ENCODE peak calls at places on chromosomes 5 and 9, in eight cellular contexts. S is G401, T is AG09319, E is heart left ventricle, Y is WTC11, K is NCI-H1436 treated with DMSO at 0.1 percent for 48 hours, W is hepatic stellate cell, I is smooth muscle cell of the brain vasculature. X is an unnamed sample.

GRCh38 chr9:79568337-79569084 is 3.3 kb upstream of the TLE4 start:
- DNase-seq in T (no peak), Y (no peak), E (no peak), W (no peak), I (no peak), K (no peak), S (no peak), X (no peak)

GRCh38 chr9:78118742-78119473 is 87.3 kb upstream of the GNAQ start:
- DNase-seq in Y (no peak), W (no peak), T (no peak), I (no peak), S (no peak), K (no peak), E (no peak), X (no peak)

GRCh38 chr9:8188720-8189407 is 389.3 kb upstream of the DMAC1 start:
- DNase-seq in T (no peak), E (no peak), Y (no peak), I (no peak), W (no peak), S (no peak), K (no peak), X (no peak)

GRCh38 chr9:135002336-135002735 is 84.6 kb upstream of the FCN1 start:
- DNase-seq in Y (no peak), I (no peak), K (no peak), E (no peak), T (no peak), S (no peak), W (no peak), X (no peak)

GRCh38 chr5:163350083-163350482 is 87.3 kb upstream of the CCNG1 start:
- DNase-seq in Y (no peak), E (no peak), I (no peak), K (no peak), W (no peak), T (no peak), S (no peak), X (no peak)

GRCh38 chr9:133114451-133114885 is 6.6 kb downstream of the RALGDS start:
- DNase-seq in Y (no peak), I (no peak), S (peak; percentile 46), E (peak; percentile 79), T (no peak), K (peak; percentile 41), W (no peak), X (peak; percentile 77)

GRCh38 chr9:124828679-124829669 is 24.3 kb upstream of the WDR38 start:
- DNase-seq in T (no peak), E (no peak), K (no peak), S (no peak), W (no peak), I (no peak), Y (no peak), X (no peak)

GRCh38 chr5:7668627-7669026 is 182.3 kb downstream of the CFAP90 start:
- DNase-seq in T (no peak), E (no peak), I (no peak), S (no peak), W (no peak), Y (no peak), K (no peak), X (no peak)

GRCh38 chr5:60340326-60340725 is 359.6 kb downstream of the DEPDC1B start:
- DNase-seq in K (no peak), S (no peak), I (no peak), Y (no peak), W (no peak), T (no peak), E (no peak), X (no peak)

GRCh38 chr9:38443597-38443996 is 19.3 kb upstream of the IGFBPL1 start:
- DNase-seq in Y (no peak), E (no peak), T (no peak), K (no peak), I (no peak), W (no peak), S (no peak), X (no peak)

GRCh38 chr9:34759432-34760134 is 49.6 kb upstream of the CCL21 start:
- DNase-seq in K (no peak), T (no peak), Y (no peak), W (no peak), E (no peak), S (no peak), I (no peak), X (no peak)

GRCh38 chr9:33101104-33101951 is 24.9 kb upstream of the SMU1 start:
- DNase-seq in E (no peak), K (no peak), W (peak; percentile 72), T (no peak), Y (no peak), S (peak; percentile 79), I (no peak), X (no peak)

GRCh38 chr5:137344723-137345322 is 154.3 kb downstream of the SPOCK1 start:
- DNase-seq in I (peak; percentile 4), W (peak; percentile 22), E (no peak), Y (peak; percentile 74), S (no peak), K (peak; percentile 24), T (peak; percentile 49), X (no peak)

GRCh38 chr9:88587885-88588628 is 53.1 kb downstream of the NXNL2 start:
- DNase-seq in S (no peak), E (no peak), I (no peak), Y (no peak), K (no peak), T (no peak), W (no peak), X (no peak)

GRCh38 chr9:120928015-120928719 is 1.6 kb upstream of the TRAF1 start:
- DNase-seq in T (no peak), S (peak; percentile 36), K (no peak), I (no peak), E (peak; percentile 59), W (no peak), Y (peak; percentile 40), X (peak; percentile 83)

GRCh38 chr9:71690058-71690691 is 78.1 kb downstream of the CEMIP2 start:
- DNase-seq in T (no peak), K (no peak), I (no peak), W (no peak), E (no peak), Y (no peak), S (no peak), X (no peak)

GRCh38 chr5:123752576-123752975 is 240.6 kb downstream of the CSNK1G3 start:
- DNase-seq in K (no peak), E (no peak), I (peak; percentile 57), T (peak; percentile 53), Y (no peak), S (peak; percentile 7), W (peak; percentile 20), X (no peak)

GRCh38 chr5:170338933-170339779 is 41.6 kb upstream of the LCP2 start:
- DNase-seq in E (no peak), T (no peak), S (no peak), I (no peak), W (no peak), K (no peak), Y (peak; percentile 64), X (no peak)

GRCh38 chr5:15790446-15791005 is 290.5 kb downstream of the FBXL7 start:
- DNase-seq in Y (no peak), S (no peak), I (no peak), W (no peak), K (no peak), E (no peak), T (no peak), X (no peak)

GRCh38 chr5:6873359-6873758 is 160.1 kb downstream of the TENT4A start:
- DNase-seq in Y (no peak), T (no peak), W (no peak), S (no peak), K (no peak), E (no peak), I (no peak), X (no peak)

GRCh38 chr9:3879731-3880493 is 354.1 kb upstream of the RFX3 start:
- DNase-seq in S (no peak), K (peak; percentile 23), W (no peak), T (no peak), I (no peak), E (no peak), Y (no peak), X (no peak)

GRCh38 chr5:129245489-129245888 is 150.9 kb downstream of the ISOC1 start:
- DNase-seq in E (no peak), I (no peak), K (no peak), S (peak; percentile 1), T (no peak), W (no peak), Y (no peak), X (no peak)